ENCODE peak calls at places on chromosomes 7 and 10, in four cellular contexts. Z is neuronal stem cell, X is IMR-90, G is H1. V is an unnamed sample.

GRCh38 chr10:124896751-124897150 is 45.2 kb upstream of the ZRANB1 start:
- DNase-seq in X (no peak), G (no peak), Z (no peak), V (no peak)

GRCh38 chr7:50308301-50309129 is 4.0 kb downstream of the IKZF1 start:
- DNase-seq in X (no peak), Z (no peak), G (no peak), V (no peak)

GRCh38 chr10:21184984-21185383 is 287.9 kb upstream of the NEBL start:
- DNase-seq in Z (no peak), X (no peak), G (no peak), V (no peak)

GRCh38 chr10:75910032-75910431 is 478.6 kb downstream of the LRMDA start:
- DNase-seq in Z (no peak), X (peak; percentile 24), G (no peak), V (peak; percentile 45)

GRCh38 chr10:130938051-130938450 is 373.5 kb downstream of the TCERG1L start:
- DNase-seq in G (no peak), Z (no peak), X (no peak), V (no peak)

GRCh38 chr7:138021889-138022288 is 20.0 kb upstream of the CREB3L2 start:
- DNase-seq in X (no peak), G (no peak), Z (no peak), V (no peak)

GRCh38 chr10:123831259-123831658 is 60.3 kb downstream of the CPXM2 start:
- DNase-seq in X (no peak), G (no peak), Z (no peak), V (no peak)

GRCh38 chr7:75555736-75556135 is 63.6 kb downstream of the SPDYE5 start:
- DNase-seq in X (no peak), Z (no peak), G (no peak), V (no peak)

GRCh38 chr7:138308116-138308515 is 151.9 kb upstream of the TRIM24 start:
- DNase-seq in Z (no peak), X (no peak), G (no peak), V (no peak)

GRCh38 chr10:85492684-85493083 is 873.9 kb downstream of the GRID1 start:
- DNase-seq in Z (peak; percentile 4), X (no peak), G (peak; percentile 54), V (no peak)

GRCh38 chr10:83539528-83540308 is 599.6 kb upstream of the GHITM start:
- DNase-seq in Z (no peak), X (no peak), G (no peak), V (peak; percentile 92)

GRCh38 chr10:43305881-43306280 is 39.0 kb upstream of the RASGEF1A start:
- DNase-seq in G (no peak), Z (no peak), X (no peak), V (peak; percentile 18)

GRCh38 chr10:77594171-77594783 is 43.3 kb downstream of the KCNMA1 start:
- DNase-seq in G (no peak), Z (no peak), X (no peak), V (no peak)

GRCh38 chr10:2263556-2263955 is 526.2 kb upstream of the ADARB2 start:
- DNase-seq in Z (no peak), X (no peak), G (no peak), V (no peak)

GRCh38 chr7:122628651-122629411 is 70.1 kb downstream of the RNF133 start:
- DNase-seq in Z (no peak), X (no peak), G (no peak), V (no peak)

GRCh38 chr7:156929789-156930539 is 19.5 kb upstream of the NOM1 start:
- DNase-seq in G (no peak), Z (no peak), X (no peak), V (no peak)

GRCh38 chr10:132478341-132479023 is 59.1 kb upstream of the INPP5A start:
- DNase-seq in Z (no peak), X (no peak), G (no peak), V (no peak)

GRCh38 chr7:70098905-70099672 is 500.8 kb downstream of the AUTS2 start:
- DNase-seq in Z (no peak), G (no peak), X (no peak), V (no peak)

GRCh38 chr10:99449023-99449422 is 18.6 kb upstream of the GOT1 start:
- DNase-seq in X (no peak), G (no peak), Z (no peak), V (no peak)

GRCh38 chr10:62636825-62637248 is 167.7 kb upstream of the ADO start:
- DNase-seq in G (no peak), X (peak; percentile 11), Z (no peak), V (no peak)

DNA sequence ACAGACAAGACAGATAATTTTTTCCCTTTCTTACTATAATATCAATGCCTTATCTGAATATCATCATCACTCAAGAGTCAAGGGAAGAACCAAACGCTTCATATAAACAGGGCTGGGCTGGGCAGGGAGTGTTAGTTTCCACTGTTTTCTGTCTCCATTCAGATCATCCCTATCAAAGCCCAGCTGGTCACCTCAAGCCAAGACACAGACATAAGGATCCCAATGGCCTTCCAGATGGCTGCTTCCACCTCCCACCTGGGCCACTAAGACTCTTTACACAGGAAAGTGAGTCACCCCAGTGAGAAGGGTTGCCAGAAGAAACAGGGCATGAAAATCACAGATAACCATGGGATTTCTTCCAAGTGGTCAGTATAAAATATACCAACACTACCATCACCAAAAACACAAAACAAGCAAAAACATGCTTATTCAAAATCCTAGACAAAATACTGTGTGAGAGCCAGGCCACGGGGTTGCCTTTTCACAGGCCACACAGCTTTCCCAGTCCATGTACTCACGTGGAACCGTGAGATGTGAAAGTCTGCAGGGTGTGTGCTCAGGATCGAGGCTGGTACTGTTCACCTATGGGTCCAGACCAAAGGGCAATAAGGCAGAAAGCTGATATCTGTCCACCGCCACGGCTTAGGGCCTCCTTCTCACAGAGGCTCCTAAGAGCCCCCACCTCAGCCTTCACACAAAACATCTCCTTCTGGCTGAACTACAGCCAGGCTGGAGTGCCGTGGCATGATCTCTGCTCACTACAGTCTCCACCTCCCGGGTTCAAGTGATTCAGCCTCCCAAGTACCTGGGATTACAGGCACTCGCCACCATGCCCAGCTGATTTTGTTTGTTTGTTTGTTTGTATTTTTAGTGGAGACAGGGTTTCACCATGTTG is 5.7 kb downstream of the PRSS1 start:
- DNase-seq in Z (no peak), G (peak; percentile 8), X (no peak), V (no peak)
- H2BK15ac ChIP-seq in Z (no peak overlapping the region), G (no peak overlapping the region), X (no peak overlapping the region), V (no peak overlapping the region)

DNA sequence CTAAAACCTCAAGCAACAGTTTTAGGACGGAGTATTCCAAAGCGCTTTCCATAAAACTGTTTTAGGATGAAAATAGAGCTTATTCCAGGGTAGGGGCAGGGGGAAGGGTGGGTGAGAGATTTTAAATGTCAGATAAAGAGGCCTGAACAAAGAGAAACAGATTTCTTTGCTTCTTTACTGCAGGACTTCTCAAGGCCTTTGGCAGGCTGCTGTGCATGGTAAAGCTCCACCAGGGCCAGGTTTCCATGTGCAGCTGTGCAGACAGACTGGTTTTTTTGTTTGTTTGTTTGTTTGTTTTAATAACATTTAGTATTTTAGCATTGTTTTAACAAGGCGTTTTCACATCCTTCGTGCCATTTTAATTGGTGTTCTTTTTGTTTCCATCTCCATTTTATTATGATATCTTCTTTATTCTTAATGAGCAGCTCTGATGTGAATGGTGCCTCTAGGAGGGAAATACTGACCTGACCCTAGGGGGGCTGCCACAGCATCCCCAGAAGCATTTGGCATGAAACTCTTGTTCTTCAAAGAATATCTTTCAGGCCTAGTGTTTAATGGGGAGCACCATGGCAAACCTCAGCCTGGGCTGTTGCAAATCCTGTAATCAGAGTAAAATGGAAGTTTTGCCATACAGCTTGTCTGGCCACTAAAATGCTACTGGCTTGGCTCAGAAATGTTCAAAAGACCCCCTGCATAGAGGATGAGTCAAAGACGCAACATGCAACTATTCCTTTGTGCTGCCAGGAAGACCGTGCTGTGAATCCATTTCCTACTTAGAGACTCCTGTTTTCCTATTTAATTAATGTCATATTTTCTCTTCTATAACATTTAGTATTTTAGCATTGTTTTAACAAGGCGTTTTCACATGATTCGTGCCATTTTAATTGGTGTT is 26.5 kb downstream of the HECW1 start:
- DNase-seq in Z (peak; percentile 18), X (peak; percentile 20), G (no peak), V (peak; percentile 29)
- H2BK15ac ChIP-seq in Z (no peak overlapping the region), X (no peak overlapping the region), G (no peak overlapping the region), V (no peak overlapping the region)

GRCh38 chr10:86958109-86958830 is at the start of gene SNCG:
- DNase-seq in X (no peak), Z (no peak), G (peak; percentile 47), V (no peak)

GRCh38 chr10:86958831-86959736 is 685 bp downstream of the SNCG start:
- DNase-seq in X (peak; percentile 78), G (peak; percentile 54), Z (no peak), V (peak; percentile 78)

GRCh38 chr10:86960863-86961434 is 2.5 kb downstream of the SNCG start:
- DNase-seq in X (no peak), Z (no peak), G (no peak), V (no peak)

GRCh38 chr10:86960003-86960862 is 1.8 kb downstream of the SNCG start:
- DNase-seq in G (peak; percentile 81), Z (no peak), X (peak; percentile 65), V (peak; percentile 80)

DNA sequence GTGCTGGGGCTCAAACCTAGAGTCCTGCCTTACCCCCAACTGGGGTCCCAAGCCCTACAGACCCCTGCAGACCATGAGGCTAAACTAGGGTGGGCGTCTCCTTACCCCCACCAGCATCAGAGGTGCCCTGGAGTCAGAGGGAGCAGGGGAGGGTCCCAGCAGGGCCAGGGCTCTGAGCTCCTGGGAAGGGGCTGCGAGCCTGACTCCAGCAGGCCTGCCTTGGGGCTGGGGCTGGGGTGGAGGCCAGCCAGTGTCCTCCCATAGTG is 1.3 kb downstream of the SNCG start:
- DNase-seq in Z (no peak), G (no peak), X (no peak), V (no peak)
- H2BK15ac ChIP-seq in Z (peak overlapping the region; percentile 97), G (peak overlapping the region; percentile 100), X (peak overlapping the region; percentile 80), V (peak overlapping the region; percentile 95)

GRCh38 chr7:117297606-117298005 is 25.3 kb downstream of the WNT2 start:
- DNase-seq in Z (no peak), X (no peak), G (no peak), V (no peak)
- H2BK15ac ChIP-seq in Z (no peak overlapping the region), X (no peak overlapping the region), G (no peak overlapping the region), V (no peak overlapping the region)

GRCh38 chr10:95260397-95260881 is 30.4 kb downstream of the PDLIM1 start:
- DNase-seq in G (peak; percentile 28), X (peak; percentile 94), Z (no peak), V (peak; percentile 99)
- H2BK15ac ChIP-seq in G (no peak overlapping the region), X (peak overlapping the region; percentile 57), Z (no peak overlapping the region), V (no peak overlapping the region)

GRCh38 chr10:116466715-116467422 is 39.2 kb downstream of the PNLIPRP3 start:
- DNase-seq in Z (no peak), X (no peak), G (no peak), V (no peak)
- H2BK15ac ChIP-seq in Z (no peak overlapping the region), X (no peak overlapping the region), G (no peak overlapping the region), V (no peak overlapping the region)

DNA sequence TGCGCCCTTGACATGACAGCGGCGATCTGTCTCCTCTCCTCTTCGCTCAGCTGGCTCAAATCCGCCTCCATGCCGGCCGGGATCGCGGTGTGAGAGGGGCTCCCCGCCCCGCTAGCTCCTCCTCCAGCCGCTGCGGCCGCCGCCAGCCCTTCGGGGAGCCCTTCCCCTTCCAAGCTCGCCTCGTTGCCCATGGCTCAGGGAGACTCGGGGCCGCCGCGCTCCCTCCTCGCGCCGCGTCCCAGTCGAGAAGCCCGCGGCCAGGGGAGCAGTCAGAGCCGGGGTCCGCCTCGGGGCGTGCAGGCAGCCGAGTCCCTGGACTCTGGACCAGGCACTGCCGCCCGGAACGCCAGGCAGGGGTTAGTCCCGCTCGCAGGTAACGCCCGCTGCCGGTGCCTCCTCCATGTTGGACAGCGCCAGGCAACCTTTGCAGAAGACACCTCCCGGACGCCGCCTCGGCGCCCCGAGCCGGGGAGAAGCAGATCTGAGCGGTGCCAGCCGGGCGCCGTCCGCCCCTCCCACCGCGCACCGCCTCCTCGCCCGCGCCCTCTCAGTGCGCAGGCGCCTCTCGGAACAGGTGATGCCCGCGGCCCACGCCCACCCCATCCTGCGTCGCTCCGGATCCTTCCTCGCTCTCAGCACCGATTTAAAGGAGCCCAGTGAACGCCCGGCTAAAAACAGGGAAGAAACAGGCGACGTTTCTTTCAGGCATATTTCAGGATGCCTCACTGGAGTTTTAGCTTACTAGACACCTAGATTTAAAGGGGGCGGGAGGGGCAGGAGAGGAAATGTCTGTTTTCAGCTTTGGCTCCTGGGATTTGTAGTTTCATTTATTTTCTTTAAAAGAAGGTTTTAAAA is at the start of gene PCLO:
- DNase-seq in X (peak; percentile 3), G (peak; percentile 93), Z (peak; percentile 91), V (peak; percentile 60)
- H2BK15ac ChIP-seq in X (no peak within 1 kb of the TSS), G (no peak within 1 kb of the TSS), Z (peak within 1 kb of the TSS; percentile 64), V (peak within 1 kb of the TSS; percentile 69)